ENCODE peak calls at places on chromosomes 4 and X, in seven cellular contexts. G is WTC11, H is A673, Z is astrocyte of the cerebellum, I is suprapubic skin, T is brain microvascular endothelial cell, R is OCI-LY7. K is an unnamed sample.

GRCh38 chrX:16970977-16971376 is 24.5 kb downstream of the REPS2 start:
- DNase-seq in G (no peak), H (no peak), Z (peak), I (no peak), T (peak), R (no peak), K (no peak)

GRCh38 chrX:18886344-18887161 is 97.4 kb downstream of the PHKA2 start:
- DNase-seq in G (peak), H (peak), Z (no peak), I (peak), T (peak), R (peak), K (no peak)

GRCh38 chr4:27692098-27692679 is 831.5 kb downstream of the STIM2 start:
- DNase-seq in G (peak), H (peak), Z (no peak), I (no peak), T (peak), R (peak), K (no peak)

GRCh38 chr4:8130346-8131066 is 28.1 kb downstream of the ABLIM2 start:
- DNase-seq in G (no peak), H (no peak), Z (no peak), I (no peak), T (no peak), R (peak), K (no peak)

GRCh38 chr4:184420402-184420801 is 53.9 kb downstream of the IRF2 start:
- DNase-seq in G (no peak), H (no peak), Z (no peak), I (no peak), T (no peak), R (no peak), K (no peak)

GRCh38 chr4:62517721-62518120 is 1317.6 kb downstream of the ADGRL3 start:
- DNase-seq in G (no peak), H (no peak), Z (peak), I (no peak), T (no peak), R (no peak), K (no peak)

GRCh38 chrX:65522739-65523372 is 11.7 kb downstream of the LAS1L start:
- DNase-seq in G (no peak), H (no peak), Z (no peak), I (no peak), T (peak), R (no peak), K (no peak)

GRCh38 chr4:172225457-172225856 is 412.3 kb downstream of the GALNTL6 start:
- DNase-seq in G (no peak), H (no peak), Z (no peak), I (no peak), T (no peak), R (no peak), K (no peak)

GRCh38 chr4:16256343-16256742 is 30.1 kb upstream of the TAPT1 start:
- DNase-seq in G (peak), H (no peak), Z (no peak), I (no peak), T (no peak), R (no peak), K (no peak)
- TF ChIP-seq CTCF in G (no peak), H (no peak), Z (no peak), I (no peak), T (no peak), R (no peak), K (no peak)

DNA sequence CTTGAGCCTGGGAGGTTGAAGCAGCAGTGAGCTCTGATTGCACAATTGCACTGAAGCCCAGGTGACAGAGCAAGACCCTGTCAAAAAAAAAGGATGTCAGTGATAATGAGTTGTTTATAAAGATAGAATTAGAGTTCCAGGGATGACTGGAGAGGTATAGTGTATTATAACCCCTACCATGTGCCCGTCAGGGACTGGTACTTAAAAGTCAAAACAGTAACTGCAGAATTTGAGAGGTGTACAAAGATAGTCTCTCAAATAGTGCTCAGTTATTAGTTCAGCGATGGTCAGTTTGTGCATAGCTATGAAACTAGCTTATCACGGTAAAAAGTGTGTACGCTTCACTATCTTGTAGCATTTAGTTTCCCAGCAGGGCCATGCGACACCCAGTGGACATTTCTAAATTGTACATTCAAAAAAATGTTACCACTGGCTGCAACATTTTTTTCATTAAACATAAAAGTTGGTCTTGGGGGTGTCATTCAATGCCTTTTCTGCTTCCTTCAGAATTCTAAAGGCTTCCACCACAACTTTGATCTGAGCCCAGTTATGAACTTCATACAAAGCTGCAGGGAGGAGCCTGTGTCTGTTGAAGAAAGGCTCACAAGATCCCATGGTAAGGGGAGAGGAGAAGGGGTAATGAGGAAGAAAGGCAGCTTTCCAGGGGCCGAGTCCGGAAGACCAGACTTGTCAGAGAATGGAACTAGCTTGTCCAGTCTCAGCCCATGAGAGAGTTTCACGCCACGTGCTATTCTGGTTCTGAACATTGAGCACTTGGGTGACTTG is 9.2 kb upstream of the GYG2 start:
- DNase-seq in G (no peak), H (peak), Z (no peak), I (no peak), T (no peak), R (peak), K (no peak)
- TF ChIP-seq CTCF in G (no peak), H (peak), Z (peak), I (no peak), T (peak), R (peak), K (peak)

GRCh38 chr4:24473309-24473721 is 111.0 kb downstream of the DHX15 start:
- DNase-seq in G (no peak), H (peak), Z (no peak), I (no peak), T (no peak), R (peak), K (no peak)

GRCh38 chr4:24471623-24472510 is 112.5 kb downstream of the DHX15 start:
- DNase-seq in G (peak), H (peak), Z (no peak), I (no peak), T (no peak), R (no peak), K (peak)

GRCh38 chr4:24475756-24476155 is 108.6 kb downstream of the DHX15 start:
- DNase-seq in G (no peak), H (no peak), Z (no peak), I (no peak), T (no peak), R (no peak), K (no peak)

GRCh38 chr4:24472514-24473308 is 111.6 kb downstream of the DHX15 start:
- DNase-seq in G (peak), H (peak), Z (no peak), I (peak), T (peak), R (peak), K (peak)

DNA sequence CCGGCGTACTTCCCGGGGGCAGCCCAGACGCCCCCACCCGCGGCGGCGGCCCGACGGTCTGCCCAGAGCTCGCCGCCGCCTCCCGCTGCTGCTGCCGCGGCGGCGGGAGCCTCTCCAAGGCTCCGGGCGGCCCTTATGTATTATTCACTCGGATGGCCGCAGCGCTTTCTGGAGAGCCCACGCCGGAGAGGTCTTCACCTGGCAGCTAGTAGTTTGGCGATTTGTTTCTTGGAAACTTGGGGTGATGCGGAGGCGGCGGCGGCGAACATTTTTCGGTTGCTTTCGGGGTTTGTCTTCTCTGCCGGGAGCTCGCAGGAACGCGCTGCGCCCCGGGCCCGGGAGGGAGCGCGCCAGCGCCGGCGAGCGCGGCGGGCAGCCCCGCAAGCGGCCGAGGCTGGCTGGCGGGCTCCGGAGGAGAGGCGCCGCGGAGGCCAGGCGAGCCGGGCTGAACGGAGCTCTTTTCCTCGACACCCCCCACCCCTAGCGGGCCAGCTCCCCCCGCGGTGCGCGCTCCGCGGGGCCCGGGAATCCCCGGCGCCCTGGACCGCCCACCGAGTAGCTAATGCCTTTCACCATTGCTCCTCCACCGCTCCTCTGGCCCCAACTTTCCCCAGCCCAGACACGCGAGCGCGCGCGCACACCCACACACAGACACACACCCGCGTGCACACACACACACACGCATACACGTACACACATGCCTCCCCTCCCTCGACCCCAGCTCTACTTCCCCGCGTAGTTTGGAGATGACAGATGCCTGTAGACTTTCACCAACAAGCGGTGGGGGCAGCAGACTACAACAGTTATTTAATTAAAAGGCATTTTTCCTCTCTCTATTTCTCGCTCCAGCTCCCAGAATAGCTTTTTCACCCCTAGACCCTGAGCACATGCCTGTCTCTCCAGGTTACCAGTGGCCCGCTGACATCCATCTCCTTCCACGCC is 113.4 kb downstream of the DHX15 start:
- DNase-seq in G (peak), H (peak), Z (no peak), I (no peak), T (peak), R (no peak), K (peak)
- TF ChIP-seq CTCF in G (no peak), H (no peak), Z (peak), I (no peak), T (peak), R (no peak), K (no peak)

DNA sequence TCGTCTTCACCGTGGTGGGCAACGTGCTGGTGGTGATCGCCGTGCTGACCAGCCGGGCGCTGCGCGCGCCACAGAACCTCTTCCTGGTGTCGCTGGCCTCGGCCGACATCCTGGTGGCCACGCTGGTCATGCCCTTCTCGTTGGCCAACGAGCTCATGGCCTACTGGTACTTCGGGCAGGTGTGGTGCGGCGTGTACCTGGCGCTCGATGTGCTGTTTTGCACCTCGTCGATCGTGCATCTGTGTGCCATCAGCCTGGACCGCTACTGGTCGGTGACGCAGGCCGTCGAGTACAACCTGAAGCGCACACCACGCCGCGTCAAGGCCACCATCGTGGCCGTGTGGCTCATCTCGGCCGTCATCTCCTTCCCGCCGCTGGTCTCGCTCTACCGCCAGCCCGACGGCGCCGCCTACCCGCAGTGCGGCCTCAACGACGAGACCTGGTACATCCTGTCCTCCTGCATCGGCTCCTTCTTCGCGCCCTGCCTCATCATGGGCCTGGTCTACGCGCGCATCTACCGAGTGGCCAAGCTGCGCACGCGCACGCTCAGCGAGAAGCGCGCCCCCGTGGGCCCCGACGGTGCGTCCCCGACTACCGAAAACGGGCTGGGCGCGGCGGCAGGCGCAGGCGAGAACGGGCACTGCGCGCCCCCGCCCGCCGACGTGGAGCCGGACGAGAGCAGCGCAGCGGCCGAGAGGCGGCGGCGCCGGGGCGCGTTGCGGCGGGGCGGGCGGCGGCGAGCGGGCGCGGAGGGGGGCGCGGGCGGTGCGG is 791 bp downstream of the ADRA2C start:
- DNase-seq in G (peak), H (peak), Z (no peak), I (no peak), T (no peak), R (no peak), K (no peak)
- TF ChIP-seq CTCF in G (no peak), H (no peak), Z (no peak), I (no peak), T (peak), R (no peak), K (peak)

GRCh38 chr4:40507977-40508376 is 121.7 kb downstream of the RBM47 start:
- DNase-seq in G (no peak), H (peak), Z (no peak), I (no peak), T (no peak), R (no peak), K (no peak)

GRCh38 chr4:40502936-40503335 is 126.7 kb downstream of the RBM47 start:
- DNase-seq in G (no peak), H (no peak), Z (no peak), I (no peak), T (no peak), R (peak), K (no peak)

GRCh38 chr4:40502220-40502619 is 127.4 kb downstream of the RBM47 start:
- DNase-seq in G (no peak), H (no peak), Z (no peak), I (no peak), T (no peak), R (no peak), K (no peak)

GRCh38 chr4:40506066-40506465 is 123.6 kb downstream of the RBM47 start:
- DNase-seq in G (no peak), H (no peak), Z (no peak), I (no peak), T (no peak), R (peak), K (no peak)

GRCh38 chr4:40506492-40506891 is 123.2 kb downstream of the RBM47 start:
- DNase-seq in G (no peak), H (no peak), Z (no peak), I (no peak), T (no peak), R (no peak), K (no peak)
- TF ChIP-seq CTCF in G (no peak), H (no peak), Z (no peak), I (no peak), T (no peak), R (no peak), K (no peak)

GRCh38 chr4:76895619-76896018 is 2.3 kb downstream of the SOWAHB start:
- DNase-seq in G (no peak), H (no peak), Z (no peak), I (no peak), T (no peak), R (no peak), K (no peak)
- TF ChIP-seq CTCF in G (no peak), H (no peak), Z (no peak), I (no peak), T (peak), R (no peak), K (peak)

GRCh38 chrX:109632906-109633504 is 8.0 kb upstream of the KCNE5 start:
- DNase-seq in G (peak), H (peak), Z (no peak), I (no peak), T (no peak), R (peak), K (peak)
- TF ChIP-seq CTCF in G (no peak), H (peak), Z (peak), I (peak), T (peak), R (peak), K (peak)

GRCh38 chrX:2315434-2315833 is 185.3 kb downstream of the DHRSX start:
- DNase-seq in G (no peak), H (no peak), Z (no peak), I (no peak), T (no peak), R (no peak), K (no peak)
- TF ChIP-seq CTCF in G (no peak), H (no peak), Z (no peak), I (no peak), T (no peak), R (no peak), K (no peak)